ENCODE peak calls at places on chromosomes 6 and 20, in seven cellular contexts. V, R, B, J, F, G and Q are unnamed samples.

GRCh38 chr6:107070686-107071085 is 42.7 kb downstream of the MTRES1 start:
- DNase-seq in V (no peak), R (no peak), B (no peak), J (no peak), F (no peak), G (no peak), Q (no peak)

GRCh38 chr6:158639056-158639455 is 5.5 kb downstream of the DYNLT1 start:
- DNase-seq in V (no peak), R (no peak), B (no peak), J (no peak), F (no peak), G (no peak), Q (no peak)

GRCh38 chr6:25147191-25147590 is 132.0 kb upstream of the CARMIL1 start:
- DNase-seq in V (no peak), R (no peak), B (no peak), J (no peak), F (no peak), G (no peak), Q (no peak)

GRCh38 chr6:54717849-54718455 is 128.6 kb upstream of the FAM83B start:
- DNase-seq in V (peak), R (no peak), B (peak), J (peak), F (no peak), G (peak), Q (peak)

GRCh38 chr6:136469154-136469553 is 81.1 kb downstream of the MAP7 start:
- DNase-seq in V (no peak), R (no peak), B (no peak), J (no peak), F (no peak), G (no peak), Q (no peak)

GRCh38 chr6:127972815-127973214 is 72.0 kb upstream of the THEMIS start:
- DNase-seq in V (no peak), R (no peak), B (no peak), J (no peak), F (no peak), G (no peak), Q (no peak)

GRCh38 chr6:31076611-31077010 is 35.8 kb downstream of the C6orf15 start:
- DNase-seq in V (no peak), R (no peak), B (no peak), J (no peak), F (no peak), G (no peak), Q (no peak)

GRCh38 chr20:19251506-19251905 is 39.1 kb downstream of the SLC24A3 start:
- DNase-seq in V (no peak), R (no peak), B (no peak), J (no peak), F (no peak), G (no peak), Q (no peak)

GRCh38 chr20:64226686-64227576 is 28.6 kb upstream of the PCMTD2 start:
- DNase-seq in V (peak), R (no peak), B (no peak), J (no peak), F (no peak), G (no peak), Q (no peak)

GRCh38 chr20:2330090-2330695 is 34.4 kb downstream of the TGM3 start:
- DNase-seq in V (no peak), R (peak), B (no peak), J (no peak), F (no peak), G (no peak), Q (no peak)

GRCh38 chr6:157912326-157912725 is 69.3 kb upstream of the SYNJ2 start:
- DNase-seq in V (no peak), R (peak), B (peak), J (peak), F (no peak), G (no peak), Q (no peak)

GRCh38 chr20:58112017-58112781 is 116.3 kb downstream of the ANKRD60 start:
- DNase-seq in V (no peak), R (no peak), B (peak), J (peak), F (no peak), G (no peak), Q (no peak)

GRCh38 chr6:5657684-5658429 is 348.9 kb downstream of the NRN1 start:
- DNase-seq in V (no peak), R (peak), B (peak), J (no peak), F (no peak), G (no peak), Q (no peak)

GRCh38 chr6:138088307-138088744 is 18.9 kb downstream of the PERP start:
- DNase-seq in V (no peak), R (peak), B (peak), J (peak), F (no peak), G (peak), Q (no peak)

GRCh38 chr20:37516697-37517370 is 4.2 kb upstream of the NNAT start:
- DNase-seq in V (peak), R (no peak), B (peak), J (peak), F (no peak), G (no peak), Q (no peak)

GRCh38 chr6:169296622-169297021 is 43.0 kb upstream of the THBS2 start:
- DNase-seq in V (no peak), R (no peak), B (no peak), J (no peak), F (no peak), G (no peak), Q (no peak)

GRCh38 chr6:99165838-99166237 is 183.6 kb downstream of the FAXC start:
- DNase-seq in V (no peak), R (no peak), B (no peak), J (no peak), F (no peak), G (no peak), Q (no peak)

GRCh38 chr6:30149234-30149633 is 11.8 kb downstream of the TRIM10 start:
- DNase-seq in V (no peak), R (no peak), B (no peak), J (no peak), F (no peak), G (no peak), Q (no peak)

GRCh38 chr6:25670793-25671513 is 18.9 kb downstream of the SCGN start:
- DNase-seq in V (no peak), R (no peak), B (no peak), J (no peak), F (no peak), G (no peak), Q (no peak)

GRCh38 chr20:53643031-53643832 is 49.6 kb upstream of the ZNF217 start:
- DNase-seq in V (no peak), R (no peak), B (peak), J (peak), F (no peak), G (no peak), Q (peak)

GRCh38 chr20:52937701-52938100 is 34.5 kb upstream of the TSHZ2 start:
- DNase-seq in V (no peak), R (no peak), B (peak), J (no peak), F (no peak), G (no peak), Q (no peak)

GRCh38 chr6:514396-514973 is 122.9 kb downstream of the IRF4 start:
- DNase-seq in V (peak), R (no peak), B (no peak), J (no peak), F (no peak), G (no peak), Q (no peak)

GRCh38 chr6:111239455-111239854 is 152.2 kb downstream of the SLC16A10 start:
- DNase-seq in V (no peak), R (no peak), B (no peak), J (no peak), F (no peak), G (no peak), Q (no peak)